ENCODE peak calls at places on chromosomes 4 and X, in seven cellular contexts. U is IMR-90, N is esophagus squamous epithelium, V is tibial nerve, K is K562, F is ovary, G is H1. L is an unnamed sample.

GRCh38 chr4:42281324-42282020 is 115.8 kb upstream of the SHISA3 start:
- DNase-seq in U (no peak), K (no peak), F (no peak), V (no peak), N (no peak), G (no peak), L (no peak)

GRCh38 chr4:2332201-2332975 is 70.5 kb upstream of the MXD4 start:
- DNase-seq in N (no peak), U (no peak), G (no peak), V (no peak), K (no peak), F (no peak), L (no peak)

GRCh38 chr4:7524841-7525240 is 90.1 kb upstream of the PSAPL1 start:
- DNase-seq in K (no peak), G (no peak), F (no peak), U (no peak), N (no peak), V (no peak), L (no peak)

GRCh38 chrX:39762266-39762841 is 335.4 kb downstream of the BCOR start:
- DNase-seq in F (no peak), K (no peak), G (no peak), U (peak; percentile 84), V (no peak), N (no peak), L (no peak)

GRCh38 chr4:123477804-123478209 is 81.2 kb downstream of the SPRY1 start:
- DNase-seq in K (no peak), V (no peak), N (no peak), U (peak; percentile 50), F (no peak), G (no peak), L (peak; percentile 30)

GRCh38 chr4:82437285-82438005 is 7.1 kb downstream of the ENOPH1 start:
- DNase-seq in K (no peak), U (peak; percentile 44), F (no peak), V (no peak), N (no peak), G (no peak), L (no peak)

GRCh38 chr4:118363166-118363565 is 10.4 kb upstream of the PRSS12 start:
- DNase-seq in F (no peak), G (no peak), V (no peak), U (no peak), N (no peak), K (no peak), L (no peak)

GRCh38 chrX:3962511-3963350 is 249.3 kb upstream of the PRKX start:
- DNase-seq in V (no peak), K (peak; percentile 37), F (no peak), G (no peak), N (no peak), U (peak; percentile 16), L (no peak)

GRCh38 chr4:40066651-40067050 is 10.0 kb downstream of the N4BP2 start:
- DNase-seq in G (no peak), N (no peak), V (no peak), F (no peak), K (no peak), U (no peak), L (no peak)

GRCh38 chrX:111098874-111099273 is 2.9 kb downstream of the PAK3 start:
- DNase-seq in N (no peak), K (peak; percentile 60), V (no peak), U (peak; percentile 11), G (no peak), F (peak; percentile 54), L (no peak)

GRCh38 chr4:152738812-152739211 is 40.7 kb downstream of the TIGD4 start:
- DNase-seq in N (no peak), K (no peak), U (peak; percentile 3), G (no peak), F (no peak), V (no peak), L (no peak)

GRCh38 chrX:150198776-150199175 is 164.3 kb upstream of the MAMLD1 start:
- DNase-seq in N (no peak), V (no peak), G (no peak), K (no peak), F (no peak), U (no peak), L (no peak)

GRCh38 chr4:176043838-176044588 is 21.6 kb upstream of the WDR17 start:
- DNase-seq in U (no peak), F (no peak), V (no peak), N (no peak), G (no peak), K (no peak), L (no peak)

GRCh38 chrX:40784516-40785151 is 49.3 kb upstream of the MED14 start:
- DNase-seq in G (no peak), K (no peak), N (no peak), F (no peak), V (no peak), U (peak; percentile 31), L (no peak)

GRCh38 chr4:183873389-183874185 is 31.5 kb upstream of the STOX2 start:
- DNase-seq in F (no peak), N (no peak), K (no peak), G (no peak), V (no peak), U (no peak), L (no peak)

GRCh38 chr4:34158883-34159282 is 2085.4 kb downstream of the ARAP2 start:
- DNase-seq in K (no peak), F (no peak), G (no peak), V (no peak), N (no peak), U (peak; percentile 27), L (no peak)

GRCh38 chrX:104334971-104335370 is 80.2 kb upstream of the ESX1 start:
- DNase-seq in G (no peak), N (no peak), K (no peak), F (no peak), U (no peak), V (no peak), L (no peak)

GRCh38 chr4:152990471-152991131 is 54.5 kb downstream of the FHDC1 start:
- DNase-seq in K (peak; percentile 65), U (no peak), N (no peak), F (no peak), V (no peak), G (no peak), L (no peak)

GRCh38 chr4:1570291-1571164 is 113.6 kb downstream of the FAM53A start:
- DNase-seq in K (no peak), V (no peak), U (no peak), F (peak; percentile 24), N (no peak), G (no peak), L (peak; percentile 21)

GRCh38 chr4:47490550-47490949 is 5.5 kb downstream of the ATP10D start:
- DNase-seq in F (no peak), U (no peak), N (no peak), G (no peak), V (no peak), K (peak; percentile 17), L (no peak)

DNA sequence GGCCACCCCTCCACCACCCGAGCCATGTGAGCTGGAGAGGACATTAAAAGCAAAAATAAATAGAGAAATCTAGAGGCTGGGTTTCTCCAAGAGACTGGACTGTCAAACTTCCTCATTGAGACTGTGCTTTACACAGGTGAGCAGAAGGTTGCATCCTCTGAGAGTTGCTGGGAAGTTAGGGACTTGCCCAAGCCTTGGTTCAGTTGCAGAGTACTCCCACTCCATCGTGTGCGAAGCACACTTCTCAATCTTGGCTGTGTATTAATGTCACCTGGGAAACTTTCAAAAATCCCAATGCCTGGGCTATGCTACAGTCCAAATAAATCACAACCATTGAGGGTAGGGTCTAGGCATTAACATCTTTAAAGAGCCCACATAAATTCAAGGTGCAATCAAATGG is 89.2 kb downstream of the ZNF330 start:
- DNase-seq in V (no peak), U (no peak), F (no peak), G (no peak), K (no peak), N (no peak), L (no peak)
- H3K27ac ChIP-seq in V (no peak overlapping the region), U (no peak overlapping the region), F (no peak overlapping the region), G (no peak overlapping the region), K (no peak overlapping the region), N (no peak overlapping the region), L (no peak overlapping the region)

DNA sequence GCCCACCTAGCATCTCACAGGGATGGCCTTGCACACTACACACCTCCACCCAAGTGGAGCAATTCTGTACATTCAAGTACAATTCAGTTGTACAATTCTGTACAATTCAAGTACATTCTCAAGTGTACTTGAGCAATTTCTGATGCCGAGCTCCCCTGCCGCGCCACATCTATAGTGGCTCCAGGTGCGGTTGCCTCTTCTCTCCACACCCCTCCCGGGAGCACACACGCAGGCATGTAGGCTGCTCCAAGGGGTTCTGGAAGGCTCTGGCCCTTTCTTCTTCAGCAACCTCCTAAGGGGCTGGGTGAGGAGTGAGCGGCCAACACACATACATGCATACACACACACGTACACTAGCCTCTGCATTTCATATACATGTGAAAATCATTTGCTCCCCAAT is 18.9 kb upstream of the DUSP9 start:
- DNase-seq in U (no peak), G (no peak), N (no peak), K (no peak), V (no peak), F (no peak), L (no peak)
- TF ChIP-seq POLR2A in U (no peak), G (no peak), N (no peak), K (no peak), V (no peak), F (no peak), L (no peak)

GRCh38 chr4:77432702-77433101 is 172.9 kb upstream of the CXCL13 start:
- DNase-seq in N (no peak), V (no peak), G (no peak), U (no peak), F (no peak), K (peak; percentile 2), L (no peak)

GRCh38 chr4:77434299-77435092 is 171.1 kb upstream of the CXCL13 start:
- DNase-seq in G (no peak), F (peak; percentile 85), V (peak; percentile 34), U (no peak), N (no peak), K (no peak), L (peak; percentile 39)

GRCh38 chr4:77437079-77437478 is 168.5 kb upstream of the CXCL13 start:
- DNase-seq in N (no peak), G (no peak), V (no peak), F (no peak), K (no peak), U (no peak), L (no peak)

GRCh38 chr4:77430847-77431246 is 174.8 kb upstream of the CXCL13 start:
- DNase-seq in N (no peak), F (no peak), U (no peak), K (no peak), G (no peak), V (no peak), L (no peak)

DNA sequence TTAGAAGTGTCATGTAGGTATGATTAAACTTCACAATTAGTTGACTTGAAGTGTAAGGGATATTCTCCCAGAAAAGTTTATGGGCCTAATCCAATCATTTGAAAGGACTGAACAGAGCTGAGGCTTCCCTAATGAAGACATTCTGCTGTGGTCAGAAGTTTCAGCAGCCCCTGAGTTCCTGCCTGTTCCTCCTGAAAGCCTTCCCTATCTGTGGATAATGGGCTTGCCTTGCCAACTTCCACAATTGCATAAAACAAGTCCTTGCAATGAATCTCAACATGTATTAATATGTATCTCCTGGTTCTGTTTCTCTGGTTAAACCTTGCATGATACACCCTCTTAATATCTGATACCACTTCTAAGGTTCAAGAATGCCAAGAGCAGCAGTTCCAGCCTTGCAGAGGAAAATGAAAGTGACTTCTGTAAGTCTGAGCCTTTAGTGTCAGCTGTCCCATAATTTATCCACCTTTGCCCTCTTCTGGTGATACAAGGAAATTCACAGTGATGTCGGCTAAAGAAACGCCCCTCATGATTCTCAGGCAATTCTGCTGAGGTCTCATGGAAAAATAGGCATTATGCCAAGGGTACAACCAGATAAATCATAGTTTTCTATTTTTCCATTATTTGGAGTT is 172.4 kb upstream of the CXCL13 start:
- DNase-seq in K (peak; percentile 19), N (no peak), U (peak; percentile 2), F (no peak), G (no peak), V (no peak), L (no peak)
- TF ChIP-seq CTCF in K (peak; percentile 56), N (peak; percentile 73), U (peak; percentile 19), F (peak; percentile 11), G (peak; percentile 64), V (peak; percentile 59), L (peak; percentile 60)

GRCh38 chrX:16462912-16463311 is 187.0 kb upstream of the S100G start:
- DNase-seq in G (no peak), K (no peak), F (no peak), V (no peak), N (no peak), U (peak; percentile 94), L (no peak)
- H3K27ac ChIP-seq in G (no peak overlapping the region), K (no peak overlapping the region), F (no peak overlapping the region), V (no peak overlapping the region), N (no peak overlapping the region), U (no peak overlapping the region), L (no peak overlapping the region)

L was measured in heart left ventricle.